ENCODE peak calls at places on chromosomes 5 and 9, in five cellular contexts. C is GM12878, K is NT2/D1, I is H1, E is HepG2. V is an unnamed sample.

GRCh38 chr9:25716220-25716872 is 38.1 kb upstream of the TUSC1 start:
- DNase-seq in E (peak), K (peak), I (peak), C (no peak), V (peak)

GRCh38 chr5:1467341-1468246 is 22.4 kb upstream of the SLC6A3 start:
- DNase-seq in C (no peak), E (no peak), K (no peak), I (no peak), V (no peak)

GRCh38 chr5:116561658-116562057 is 13.0 kb downstream of the SEMA6A start:
- DNase-seq in K (no peak), E (no peak), I (no peak), C (no peak), V (no peak)

GRCh38 chr5:151150484-151151262 is 6.9 kb downstream of the ANXA6 start:
- DNase-seq in C (peak), K (no peak), I (no peak), E (no peak), V (no peak)

GRCh38 chr9:93699650-93700049 is 123.3 kb downstream of the PHF2 start:
- DNase-seq in C (no peak), E (no peak), K (no peak), I (no peak), V (no peak)

GRCh38 chr5:78586251-78586650 is 62.3 kb downstream of the LHFPL2 start:
- DNase-seq in K (no peak), C (no peak), I (no peak), E (no peak), V (no peak)

GRCh38 chr5:168047043-168047668 is 244.3 kb upstream of the WWC1 start:
- DNase-seq in C (peak), E (peak), K (peak), I (peak), V (peak)

GRCh38 chr5:156367602-156368001 is 40.6 kb downstream of the SGCD start:
- DNase-seq in E (peak), I (no peak), K (no peak), C (no peak), V (no peak)

GRCh38 chr5:155049569-155050383 is 36.2 kb downstream of the KIF4B start:
- DNase-seq in I (no peak), E (peak), C (no peak), K (no peak), V (peak)

GRCh38 chr9:78278177-78278777 is 18.6 kb upstream of the PSAT1 start:
- DNase-seq in E (peak), K (no peak), I (no peak), C (no peak), V (no peak)

GRCh38 chr9:126844085-126844484 is 16.4 kb upstream of the ZBTB34 start:
- DNase-seq in I (no peak), C (no peak), E (no peak), K (no peak), V (no peak)

GRCh38 chr9:70291446-70291845 is 32.7 kb downstream of the SMC5 start:
- DNase-seq in K (no peak), E (no peak), C (no peak), I (no peak), V (no peak)

GRCh38 chr5:1094670-1095190 is 17.1 kb downstream of the SLC12A7 start:
- DNase-seq in K (no peak), E (no peak), I (no peak), C (no peak), V (no peak)

GRCh38 chr5:61744690-61745619 is 412.9 kb downstream of the ZSWIM6 start:
- DNase-seq in I (no peak), K (no peak), C (no peak), E (peak), V (no peak)

GRCh38 chr5:102600964-102601363 is 102.2 kb upstream of the SLCO6A1 start:
- DNase-seq in I (no peak), E (no peak), C (no peak), K (no peak), V (no peak)

GRCh38 chr5:101687630-101688029 is 608.5 kb downstream of the SLCO4C1 start:
- DNase-seq in I (no peak), C (no peak), E (no peak), K (no peak), V (no peak)

DNA sequence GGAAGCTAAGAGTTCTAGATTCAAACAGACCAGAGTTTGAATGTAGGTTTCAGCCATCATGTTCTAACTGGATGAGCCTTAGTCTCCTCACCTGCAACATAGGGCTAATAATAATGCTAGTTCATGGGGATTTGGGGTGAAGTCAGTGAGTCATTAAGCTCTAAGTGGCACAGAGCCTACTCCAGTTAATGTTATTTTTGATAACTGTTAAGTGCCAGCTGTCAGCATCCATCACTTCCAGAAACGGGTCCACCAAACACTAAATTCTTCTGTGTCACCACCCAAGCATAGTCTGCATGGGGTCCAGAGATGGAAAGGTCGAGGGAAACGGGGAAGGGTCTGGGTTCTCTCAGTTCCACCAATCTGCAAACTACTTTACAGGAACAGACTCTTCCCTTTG is 1.8 kb upstream of the TSC1 start:
- DNase-seq in E (no peak), I (no peak), C (no peak), K (no peak), V (no peak)
- TF ChIP-seq SUZ12 in E (no peak), I (no peak), C (no peak), K (no peak), V (no peak)

GRCh38 chr5:31130682-31131081 is 62.8 kb upstream of the CDH6 start:
- DNase-seq in E (no peak), C (no peak), I (no peak), K (no peak), V (no peak)

GRCh38 chr5:31131381-31131811 is 62.1 kb upstream of the CDH6 start:
- DNase-seq in K (no peak), I (no peak), E (no peak), C (no peak), V (no peak)

GRCh38 chr5:31137676-31138075 is 55.8 kb upstream of the CDH6 start:
- DNase-seq in K (no peak), I (no peak), E (no peak), C (no peak), V (no peak)

GRCh38 chr5:31135542-31135941 is 57.9 kb upstream of the CDH6 start:
- DNase-seq in I (no peak), E (no peak), C (no peak), K (no peak), V (no peak)

DNA sequence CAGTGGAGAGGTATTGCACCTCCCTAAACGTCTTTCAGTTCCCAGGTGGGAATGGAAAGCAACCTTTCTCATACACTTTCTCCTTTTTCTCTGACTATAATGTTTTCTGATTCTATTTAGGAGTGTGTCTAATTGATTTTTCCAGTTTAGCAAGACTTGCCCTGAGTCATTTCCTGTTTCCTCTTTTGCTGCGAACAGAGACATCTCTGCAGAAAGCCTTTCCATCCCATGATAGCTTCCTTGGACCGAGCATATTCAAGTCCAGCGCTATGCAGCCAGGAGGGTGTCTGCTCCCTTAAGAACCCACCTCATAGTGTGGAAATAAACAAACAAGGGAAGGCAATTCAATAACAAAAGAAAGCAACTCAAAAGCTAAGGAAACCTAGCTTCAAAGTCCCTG is 60.0 kb upstream of the CDH6 start:
- DNase-seq in I (no peak), E (no peak), K (no peak), C (no peak), V (no peak)
- TF ChIP-seq SUZ12 in I (no peak), E (no peak), K (no peak), C (no peak), V (no peak)

GRCh38 chr5:170181902-170182301 is 50.9 kb upstream of the C5orf58 start:
- DNase-seq in K (no peak), C (no peak), I (no peak), E (no peak), V (no peak)
- TF ChIP-seq SUZ12 in K (no peak), C (no peak), I (no peak), E (no peak), V (no peak)

GRCh38 chr5:175129121-175129520 is 314.9 kb downstream of the DRD1 start:
- DNase-seq in C (no peak), I (no peak), K (no peak), E (no peak), V (no peak)
- TF ChIP-seq SUZ12 in C (no peak), I (no peak), K (no peak), E (no peak), V (no peak)